ENCODE peak calls at places on chromosomes 11 and 22, in nine cellular contexts. Y is cardiac muscle cell; R is effector memory CD8-positive, alpha-beta T cell; B is stimulated activated CD8-positive, alpha-beta memory T cell treated with anti-CD3 and anti-CD28 coated beads, Interleukin-7, amount 100 ng/mL, for 4 hours; P is ovary; A is NCI-H510A treated with DMSO at 0.1 percent for 48 hours; D is GM06990; J is pulmonary artery endothelial cell; S is endothelial cell. K is an unnamed sample.

GRCh38 chr22:46734830-46735453 is 3.1 kb downstream of the CERK start:
- DNase-seq in J (no peak), S (no peak), R (peak), P (no peak), D (peak), Y (no peak), B (peak), A (no peak), K (no peak)

GRCh38 chr22:29470159-29470855 is 9.7 kb upstream of the NEFH start:
- DNase-seq in D (peak), Y (peak), R (peak), J (no peak), A (peak), B (peak), P (no peak), S (peak), K (peak)

GRCh38 chr11:2708757-2709281 is 9.0 kb upstream of the KCNQ1OT1 start:
- DNase-seq in R (no peak), B (no peak), A (no peak), J (no peak), Y (no peak), P (peak), S (no peak), D (no peak), K (no peak)

GRCh38 chr11:13238879-13239514 is 38.6 kb upstream of the BMAL1 start:
- DNase-seq in R (peak), B (no peak), A (peak), S (peak), D (no peak), J (no peak), Y (peak), P (no peak), K (no peak)

GRCh38 chr11:116428638-116428975 is 344.2 kb downstream of the BUD13 start:
- DNase-seq in A (no peak), J (no peak), S (no peak), R (no peak), P (no peak), D (no peak), B (no peak), Y (no peak), K (no peak)

GRCh38 chr11:69873166-69874077 is 54.2 kb upstream of the FGF3 start:
- DNase-seq in S (no peak), J (no peak), Y (no peak), B (no peak), R (no peak), D (no peak), A (no peak), P (no peak), K (no peak)

GRCh38 chr22:20284471-20285086 is 16.5 kb upstream of the RTN4R start:
- DNase-seq in Y (no peak), A (no peak), J (no peak), R (no peak), S (no peak), P (no peak), B (no peak), D (no peak), K (no peak)

GRCh38 chr11:69131644-69132300 is 24.0 kb upstream of the SMIM38 start:
- DNase-seq in B (no peak), D (no peak), R (no peak), S (peak), J (peak), A (peak), Y (peak), P (no peak), K (no peak)

GRCh38 chr22:28141614-28142013 is 222.6 kb upstream of the PITPNB start:
- DNase-seq in J (no peak), P (no peak), Y (no peak), A (no peak), D (no peak), B (no peak), R (no peak), S (no peak), K (no peak)

GRCh38 chr11:112248216-112248615 is 12.4 kb downstream of the PLET1 start:
- DNase-seq in Y (no peak), S (no peak), P (no peak), R (no peak), J (no peak), D (no peak), A (no peak), B (no peak), K (no peak)

GRCh38 chr11:22371188-22371587 is 33.0 kb downstream of the SLC17A6 start:
- DNase-seq in J (no peak), P (no peak), S (no peak), B (no peak), A (no peak), D (no peak), R (no peak), Y (no peak), K (no peak)

GRCh38 chr11:75427181-75427580 is 5.8 kb downstream of the KLHL35 start:
- DNase-seq in Y (no peak), D (no peak), J (no peak), S (no peak), A (no peak), R (no peak), P (no peak), B (no peak), K (no peak)

GRCh38 chr11:797300-798092 is 585 bp downstream of the SLC25A22 start:
- DNase-seq in S (peak), B (peak), A (peak), D (peak), J (no peak), R (peak), P (peak), Y (peak), K (peak)

GRCh38 chr11:40384991-40385390 is 1074.5 kb downstream of the LRRC4C start:
- DNase-seq in Y (no peak), S (no peak), D (no peak), A (no peak), P (no peak), B (no peak), R (no peak), J (no peak), K (no peak)

GRCh38 chr11:92495107-92495793 is 270.6 kb downstream of the FAT3 start:
- DNase-seq in J (no peak), B (no peak), Y (no peak), A (no peak), R (no peak), S (no peak), P (no peak), D (no peak), K (no peak)

GRCh38 chr11:36598051-36598450 is at the start of gene RAG2:
- DNase-seq in R (no peak), B (no peak), P (no peak), A (no peak), D (no peak), J (no peak), Y (no peak), S (no peak), K (no peak)